ENCODE peak calls at places on chromosome 19, in seven cellular contexts. R is neuronal stem cell; O is CD8-positive, alpha-beta memory T cell; Y is psoas muscle; M is NCI-H460; E is AG08396; N is coronary artery. B is an unnamed sample.

GRCh38 chr19:28505933-28506332 is 707.0 kb downstream of the UQCRFS1 start:
- DNase-seq in R (no peak), O (no peak), Y (no peak), M (no peak), E (no peak), N (no peak), B (no peak)

GRCh38 chr19:6161271-6161850 is 25.9 kb downstream of the ACSBG2 start:
- DNase-seq in R (no peak), O (peak), Y (no peak), M (peak), E (peak), N (peak), B (no peak)

GRCh38 chr19:2532252-2533071 is 56.5 kb downstream of the GADD45B start:
- DNase-seq in R (no peak), O (no peak), Y (no peak), M (peak), E (peak), N (no peak), B (no peak)

GRCh38 chr19:33406521-33407139 is 33.1 kb downstream of the CEBPG start:
- DNase-seq in R (peak), O (peak), Y (peak), M (peak), E (peak), N (no peak), B (peak)

GRCh38 chr19:15136234-15136954 is 29.2 kb downstream of the SYDE1 start:
- DNase-seq in R (no peak), O (no peak), Y (no peak), M (no peak), E (no peak), N (no peak), B (no peak)

GRCh38 chr19:5166262-5166661 is 174.3 kb downstream of the PTPRS start:
- DNase-seq in R (no peak), O (no peak), Y (no peak), M (no peak), E (peak), N (no peak), B (no peak)

GRCh38 chr19:45568732-45569131 is 15.9 kb downstream of the OPA3 start:
- DNase-seq in R (no peak), O (no peak), Y (no peak), M (no peak), E (peak), N (no peak), B (no peak)

GRCh38 chr19:55283548-55284393 is at the start of gene BRSK1:
- DNase-seq in R (peak), O (peak), Y (peak), M (no peak), E (peak), N (no peak), B (no peak)

GRCh38 chr19:35295792-35296462 is 4.0 kb downstream of the MAG start:
- DNase-seq in R (no peak), O (no peak), Y (no peak), M (no peak), E (no peak), N (no peak), B (no peak)

GRCh38 chr19:35545855-35546381 is 492 bp downstream of the TMEM147 start:
- DNase-seq in R (no peak), O (peak), Y (peak), M (no peak), E (peak), N (no peak), B (no peak)